ENCODE peak calls at places on chromosomes 6 and 20, in four cellular contexts. One of them, this sample, is unnamed.

GRCh38 chr6:12314751-12315150 is 24.6 kb downstream of the EDN1 start:
- DNase-seq in thyroid gland: no peak
- DNase-seq in cardiac muscle cell: no peak
- DNase-seq in ovary: no peak
- DNase-seq in this sample: no peak

GRCh38 chr20:8454137-8454712 is 322.2 kb downstream of the PLCB1 start:
- DNase-seq in thyroid gland: no peak
- DNase-seq in ovary: no peak
- DNase-seq in cardiac muscle cell: peak
- DNase-seq in this sample: peak

GRCh38 chr20:31606928-31607639 is 2.0 kb downstream of the ID1 start:
- DNase-seq in ovary: peak
- DNase-seq in cardiac muscle cell: peak
- DNase-seq in thyroid gland: peak
- DNase-seq in this sample: no peak

GRCh38 chr6:16217156-16217721 is 21.1 kb upstream of the GMPR start:
- DNase-seq in thyroid gland: no peak
- DNase-seq in ovary: no peak
- DNase-seq in cardiac muscle cell: no peak
- DNase-seq in this sample: no peak

GRCh38 chr6:31579546-31580445 is 2.4 kb downstream of the LTB start:
- DNase-seq in ovary: no peak
- DNase-seq in thyroid gland: no peak
- DNase-seq in cardiac muscle cell: no peak
- DNase-seq in this sample: no peak

GRCh38 chr20:17439897-17440296 is 91.3 kb downstream of the BFSP1 start:
- DNase-seq in ovary: no peak
- DNase-seq in cardiac muscle cell: peak
- DNase-seq in thyroid gland: no peak
- DNase-seq in this sample: no peak

GRCh38 chr6:169723991-169724553 is at the start of gene PHF10:
- DNase-seq in ovary: no peak
- DNase-seq in thyroid gland: peak
- DNase-seq in cardiac muscle cell: peak
- DNase-seq in this sample: no peak

GRCh38 chr20:52578559-52578958 is 387.0 kb upstream of the ZFP64 start:
- DNase-seq in cardiac muscle cell: no peak
- DNase-seq in ovary: no peak
- DNase-seq in thyroid gland: no peak
- DNase-seq in this sample: no peak

GRCh38 chr20:57568088-57568896 is 7.4 kb downstream of the PCK1 start:
- DNase-seq in thyroid gland: no peak
- DNase-seq in ovary: no peak
- DNase-seq in cardiac muscle cell: no peak
- DNase-seq in this sample: no peak

GRCh38 chr20:9989066-9989724 is 45.6 kb upstream of the ANKEF1 start:
- DNase-seq in cardiac muscle cell: no peak
- DNase-seq in thyroid gland: no peak
- DNase-seq in ovary: no peak
- DNase-seq in this sample: no peak

GRCh38 chr6:33433560-33434191 is 13.8 kb downstream of the SYNGAP1 start:
- DNase-seq in ovary: peak
- DNase-seq in thyroid gland: no peak
- DNase-seq in cardiac muscle cell: peak
- DNase-seq in this sample: no peak

GRCh38 chr20:57921701-57922482 is 212.1 kb upstream of the PMEPA1 start:
- DNase-seq in ovary: no peak
- DNase-seq in cardiac muscle cell: no peak
- DNase-seq in thyroid gland: no peak
- DNase-seq in this sample: no peak

GRCh38 chr6:158049055-158050028 is 67.7 kb downstream of the SYNJ2 start:
- DNase-seq in cardiac muscle cell: no peak
- DNase-seq in thyroid gland: no peak
- DNase-seq in ovary: no peak
- DNase-seq in this sample: no peak

GRCh38 chr6:8499540-8499939 is 64.2 kb upstream of the SLC35B3 start:
- DNase-seq in ovary: no peak
- DNase-seq in thyroid gland: no peak
- DNase-seq in cardiac muscle cell: peak
- DNase-seq in this sample: no peak

GRCh38 chr6:105607624-105608392 is 204.9 kb upstream of the PREP start:
- DNase-seq in cardiac muscle cell: no peak
- DNase-seq in ovary: no peak
- DNase-seq in thyroid gland: no peak
- DNase-seq in this sample: no peak

GRCh38 chr6:16807956-16808355 is 46.7 kb upstream of the ATXN1 start:
- DNase-seq in ovary: no peak
- DNase-seq in thyroid gland: no peak
- DNase-seq in cardiac muscle cell: no peak
- DNase-seq in this sample: no peak

GRCh38 chr6:150723857-150724256 is 124.2 kb downstream of the PLEKHG1 start:
- DNase-seq in thyroid gland: no peak
- DNase-seq in cardiac muscle cell: no peak
- DNase-seq in ovary: no peak
- DNase-seq in this sample: no peak

GRCh38 chr6:166490671-166491500 is 95.6 kb downstream of the RAMACL start:
- DNase-seq in thyroid gland: no peak
- DNase-seq in ovary: no peak
- DNase-seq in cardiac muscle cell: no peak
- DNase-seq in this sample: no peak

GRCh38 chr6:34240329-34241248 is 3.9 kb downstream of the HMGA1 start:
- DNase-seq in thyroid gland: no peak
- DNase-seq in cardiac muscle cell: no peak
- DNase-seq in ovary: peak
- DNase-seq in this sample: no peak

GRCh38 chr6:7731289-7731688 is 5.4 kb downstream of the BMP6 start:
- DNase-seq in thyroid gland: no peak
- DNase-seq in ovary: no peak
- DNase-seq in cardiac muscle cell: no peak
- DNase-seq in this sample: no peak

GRCh38 chr6:27156874-27157460 is 90.5 kb upstream of the PRSS16 start:
- DNase-seq in thyroid gland: no peak
- DNase-seq in cardiac muscle cell: no peak
- DNase-seq in ovary: no peak
- DNase-seq in this sample: no peak

GRCh38 chr20:17761612-17762011 is 61.8 kb downstream of the BANF2 start:
- DNase-seq in ovary: no peak
- DNase-seq in thyroid gland: no peak
- DNase-seq in cardiac muscle cell: no peak
- DNase-seq in this sample: no peak

GRCh38 chr6:2008383-2008976 is 236.9 kb downstream of the GMDS start:
- DNase-seq in cardiac muscle cell: no peak
- DNase-seq in ovary: no peak
- DNase-seq in thyroid gland: no peak
- DNase-seq in this sample: no peak

GRCh38 chr20:2206957-2207769 is 88.6 kb upstream of the TGM3 start:
- DNase-seq in ovary: peak
- DNase-seq in thyroid gland: peak
- DNase-seq in cardiac muscle cell: peak
- DNase-seq in this sample: no peak

GRCh38 chr20:25380945-25381614 is 9.6 kb downstream of the ABHD12 start:
- DNase-seq in cardiac muscle cell: no peak
- DNase-seq in ovary: no peak
- DNase-seq in thyroid gland: no peak
- DNase-seq in this sample: no peak

GRCh38 chr6:135812085-135812526 is 39.4 kb upstream of the PDE7B start:
- DNase-seq in cardiac muscle cell: no peak
- DNase-seq in ovary: no peak
- DNase-seq in thyroid gland: peak
- DNase-seq in this sample: no peak

GRCh38 chr6:161418458-161418945 is 144.6 kb upstream of the AGPAT4 start:
- DNase-seq in ovary: no peak
- DNase-seq in thyroid gland: no peak
- DNase-seq in cardiac muscle cell: peak
- DNase-seq in this sample: no peak

GRCh38 chr20:45041464-45042337 is 59.2 kb downstream of the KCNS1 start:
- DNase-seq in thyroid gland: no peak
- DNase-seq in cardiac muscle cell: no peak
- DNase-seq in ovary: no peak
- DNase-seq in this sample: no peak

GRCh38 chr6:113318553-113318952 is 538.6 kb upstream of the MARCKS start:
- DNase-seq in thyroid gland: no peak
- DNase-seq in cardiac muscle cell: no peak
- DNase-seq in ovary: no peak
- DNase-seq in this sample: no peak

GRCh38 chr6:35475573-35475972 is 7.4 kb downstream of the RPL10A start:
- DNase-seq in ovary: no peak
- DNase-seq in cardiac muscle cell: no peak
- DNase-seq in thyroid gland: no peak
- DNase-seq in this sample: no peak

GRCh38 chr20:56412473-56412790 is 372 bp downstream of the CASS4 start:
- DNase-seq in ovary: no peak
- DNase-seq in thyroid gland: no peak
- DNase-seq in cardiac muscle cell: no peak
- DNase-seq in this sample: no peak

GRCh38 chr6:24936641-24937317 is 1.0 kb upstream of the RIPOR2 start:
- DNase-seq in thyroid gland: peak
- DNase-seq in cardiac muscle cell: no peak
- DNase-seq in ovary: no peak
- DNase-seq in this sample: no peak

GRCh38 chr6:24933266-24933665 is 2.5 kb downstream of the RIPOR2 start:
- DNase-seq in ovary: no peak
- DNase-seq in cardiac muscle cell: no peak
- DNase-seq in thyroid gland: no peak
- DNase-seq in this sample: no peak

GRCh38 chr6:24933868-24934401 is 1.8 kb downstream of the RIPOR2 start:
- DNase-seq in ovary: no peak
- DNase-seq in cardiac muscle cell: peak
- DNase-seq in thyroid gland: no peak
- DNase-seq in this sample: no peak

GRCh38 chr6:24935753-24936152 is at the start of gene RIPOR2:
- DNase-seq in cardiac muscle cell: peak
- DNase-seq in ovary: no peak
- DNase-seq in thyroid gland: no peak
- DNase-seq in this sample: no peak

DNA sequence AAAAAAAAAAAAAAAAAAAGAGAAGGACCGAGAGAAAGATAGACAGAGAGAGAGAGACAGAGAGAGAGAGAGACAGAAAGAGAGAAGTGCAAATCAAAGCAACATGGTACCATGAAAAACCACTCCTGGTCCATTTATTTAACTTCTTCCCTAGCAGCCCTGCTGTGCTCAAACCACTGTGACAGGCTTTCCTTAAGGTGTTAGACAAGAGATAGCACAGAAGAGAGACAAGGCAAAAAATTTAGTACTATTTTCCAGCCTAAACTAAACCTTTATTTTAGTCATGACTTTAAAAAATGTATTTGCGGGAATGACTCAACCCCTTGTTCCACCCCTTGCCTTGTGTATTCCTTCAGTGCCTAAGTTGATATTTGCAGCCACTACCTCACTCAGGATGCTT is 437 bp downstream of the RIPOR2 start:
- DNase-seq in thyroid gland: no peak
- DNase-seq in ovary: no peak
- DNase-seq in cardiac muscle cell: no peak
- DNase-seq in this sample: no peak
- H3K4me3 ChIP-seq in thyroid gland: no peak
- H3K4me3 ChIP-seq in ovary: no peak
- H3K4me3 ChIP-seq in cardiac muscle cell: no peak
- H3K4me3 ChIP-seq in this sample: no peak

GRCh38 chr20:38859070-38859690 is 53.7 kb downstream of the PPP1R16B start:
- DNase-seq in cardiac muscle cell: no peak
- DNase-seq in thyroid gland: no peak
- DNase-seq in ovary: no peak
- DNase-seq in this sample: no peak

GRCh38 chr20:38863024-38863851 is 57.7 kb downstream of the PPP1R16B start:
- DNase-seq in ovary: no peak
- DNase-seq in cardiac muscle cell: no peak
- DNase-seq in thyroid gland: no peak
- DNase-seq in this sample: no peak

GRCh38 chr20:38861071-38861401 is 55.5 kb downstream of the PPP1R16B start:
- DNase-seq in cardiac muscle cell: no peak
- DNase-seq in ovary: no peak
- DNase-seq in thyroid gland: no peak
- DNase-seq in this sample: no peak

GRCh38 chr20:38864662-38865061 is 59.2 kb downstream of the PPP1R16B start:
- DNase-seq in cardiac muscle cell: no peak
- DNase-seq in thyroid gland: no peak
- DNase-seq in ovary: no peak
- DNase-seq in this sample: no peak

GRCh38 chr20:38862226-38862625 is 56.7 kb downstream of the PPP1R16B start:
- DNase-seq in ovary: no peak
- DNase-seq in thyroid gland: no peak
- DNase-seq in cardiac muscle cell: no peak
- DNase-seq in this sample: no peak
- H3K4me3 ChIP-seq in ovary: no peak
- H3K4me3 ChIP-seq in thyroid gland: no peak
- H3K4me3 ChIP-seq in cardiac muscle cell: no peak
- H3K4me3 ChIP-seq in this sample: no peak

DNA sequence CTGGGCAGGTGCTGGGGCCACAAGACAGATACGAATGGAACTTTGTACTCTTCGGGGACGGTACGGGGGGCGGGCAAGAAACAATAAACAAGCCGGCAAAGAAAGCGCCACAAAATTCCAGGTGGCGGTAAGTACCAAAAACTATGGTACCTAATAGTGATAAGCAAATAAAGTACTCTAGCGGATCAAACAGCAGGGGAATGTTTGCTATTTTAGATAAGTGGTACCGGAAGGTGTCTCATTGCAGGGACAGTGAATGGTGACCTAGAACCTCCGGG is 15.1 kb upstream of the RIPK1 start:
- DNase-seq in thyroid gland: no peak
- DNase-seq in ovary: no peak
- DNase-seq in cardiac muscle cell: no peak
- DNase-seq in this sample: no peak
- H3K4me3 ChIP-seq in thyroid gland: no peak
- H3K4me3 ChIP-seq in ovary: peak
- H3K4me3 ChIP-seq in cardiac muscle cell: no peak
- H3K4me3 ChIP-seq in this sample: peak

DNA sequence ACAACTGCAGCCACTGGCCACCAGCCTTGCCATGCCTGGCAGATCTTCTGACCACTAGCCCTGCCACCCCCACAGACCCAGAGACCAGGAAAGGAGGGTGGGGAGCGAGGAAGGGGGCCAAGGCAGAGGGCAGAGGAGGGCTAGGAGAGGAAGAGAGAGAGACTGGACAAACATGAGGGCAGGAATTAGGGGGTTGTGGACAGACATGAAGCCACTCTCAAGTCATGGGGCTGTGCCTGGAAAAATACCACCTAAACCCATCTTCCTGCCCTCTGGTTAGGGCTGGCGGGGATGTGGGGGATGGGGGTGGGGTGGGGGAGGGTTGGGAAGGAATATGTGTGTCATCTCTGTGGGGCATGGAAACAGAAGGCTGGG is 1.4 kb upstream of the SLC29A1 start:
- DNase-seq in ovary: no peak
- DNase-seq in thyroid gland: no peak
- DNase-seq in cardiac muscle cell: no peak
- DNase-seq in this sample: no peak
- H3K4me3 ChIP-seq in ovary: no peak
- H3K4me3 ChIP-seq in thyroid gland: no peak
- H3K4me3 ChIP-seq in cardiac muscle cell: no peak
- H3K4me3 ChIP-seq in this sample: peak

GRCh38 chr6:38268342-38268741 is 371.4 kb downstream of the BTBD9 start:
- DNase-seq in ovary: no peak
- DNase-seq in thyroid gland: no peak
- DNase-seq in cardiac muscle cell: no peak
- DNase-seq in this sample: no peak
- H3K4me3 ChIP-seq in ovary: no peak
- H3K4me3 ChIP-seq in thyroid gland: no peak
- H3K4me3 ChIP-seq in cardiac muscle cell: no peak
- H3K4me3 ChIP-seq in this sample: no peak